ENCODE peak calls at places on chromosomes 5 and 9, in seven cellular contexts. One of them, this sample, is unnamed.

GRCh38 chr5:145484195-145484594 is 350.9 kb downstream of the PRELID2 start:
- DNase-seq in NCI-H187 treated with DMSO at 0.1 percent for 48 hours: no peak
- DNase-seq in CD8-positive, alpha-beta T cell: no peak
- DNase-seq in activated B cell treated with CpG ODN at 0.5 μM for 24 hours: no peak
- DNase-seq in WTC11: no peak
- DNase-seq in CD8-positive, alpha-beta memory T cell: no peak
- DNase-seq in activated CD4-positive, alpha-beta T cell treated with anti-CD3 and anti-CD28 coated beads for 48 hours: no peak
- DNase-seq in this sample: no peak

GRCh38 chr9:97176206-97176605 is 131.3 kb upstream of the CCDC180 start:
- DNase-seq in WTC11: no peak
- DNase-seq in CD8-positive, alpha-beta T cell: no peak
- DNase-seq in NCI-H187 treated with DMSO at 0.1 percent for 48 hours: no peak
- DNase-seq in activated CD4-positive, alpha-beta T cell treated with anti-CD3 and anti-CD28 coated beads for 48 hours: no peak
- DNase-seq in CD8-positive, alpha-beta memory T cell: no peak
- DNase-seq in activated B cell treated with CpG ODN at 0.5 μM for 24 hours: no peak
- DNase-seq in this sample: no peak

GRCh38 chr5:103867857-103868598 is 305.4 kb upstream of the NUDT12 start:
- DNase-seq in activated CD4-positive, alpha-beta T cell treated with anti-CD3 and anti-CD28 coated beads for 48 hours: no peak
- DNase-seq in activated B cell treated with CpG ODN at 0.5 μM for 24 hours: no peak
- DNase-seq in CD8-positive, alpha-beta T cell: no peak
- DNase-seq in WTC11: no peak
- DNase-seq in CD8-positive, alpha-beta memory T cell: no peak
- DNase-seq in NCI-H187 treated with DMSO at 0.1 percent for 48 hours: no peak
- DNase-seq in this sample: no peak

GRCh38 chr9:127634021-127634420 is 21.9 kb downstream of the STXBP1 start:
- DNase-seq in CD8-positive, alpha-beta memory T cell: no peak
- DNase-seq in CD8-positive, alpha-beta T cell: no peak
- DNase-seq in activated B cell treated with CpG ODN at 0.5 μM for 24 hours: no peak
- DNase-seq in WTC11: no peak
- DNase-seq in NCI-H187 treated with DMSO at 0.1 percent for 48 hours: no peak
- DNase-seq in activated CD4-positive, alpha-beta T cell treated with anti-CD3 and anti-CD28 coated beads for 48 hours: no peak
- DNase-seq in this sample: no peak

GRCh38 chr5:118447350-118447749 is 541.0 kb downstream of the DTWD2 start:
- DNase-seq in CD8-positive, alpha-beta memory T cell: no peak
- DNase-seq in NCI-H187 treated with DMSO at 0.1 percent for 48 hours: no peak
- DNase-seq in CD8-positive, alpha-beta T cell: no peak
- DNase-seq in activated CD4-positive, alpha-beta T cell treated with anti-CD3 and anti-CD28 coated beads for 48 hours: no peak
- DNase-seq in activated B cell treated with CpG ODN at 0.5 μM for 24 hours: no peak
- DNase-seq in WTC11: no peak
- DNase-seq in this sample: no peak

GRCh38 chr5:89255845-89256463 is 373.0 kb upstream of the MEF2C start:
- DNase-seq in WTC11: no peak
- DNase-seq in activated CD4-positive, alpha-beta T cell treated with anti-CD3 and anti-CD28 coated beads for 48 hours: no peak
- DNase-seq in NCI-H187 treated with DMSO at 0.1 percent for 48 hours: no peak
- DNase-seq in activated B cell treated with CpG ODN at 0.5 μM for 24 hours: no peak
- DNase-seq in CD8-positive, alpha-beta memory T cell: no peak
- DNase-seq in CD8-positive, alpha-beta T cell: no peak
- DNase-seq in this sample: no peak

GRCh38 chr5:175325681-175326080 is 118.3 kb downstream of the DRD1 start:
- DNase-seq in activated B cell treated with CpG ODN at 0.5 μM for 24 hours: no peak
- DNase-seq in activated CD4-positive, alpha-beta T cell treated with anti-CD3 and anti-CD28 coated beads for 48 hours: no peak
- DNase-seq in WTC11: no peak
- DNase-seq in CD8-positive, alpha-beta T cell: no peak
- DNase-seq in NCI-H187 treated with DMSO at 0.1 percent for 48 hours: peak
- DNase-seq in CD8-positive, alpha-beta memory T cell: no peak
- DNase-seq in this sample: no peak

GRCh38 chr9:3699868-3700267 is 174.1 kb upstream of the RFX3 start:
- DNase-seq in activated B cell treated with CpG ODN at 0.5 μM for 24 hours: no peak
- DNase-seq in CD8-positive, alpha-beta memory T cell: no peak
- DNase-seq in CD8-positive, alpha-beta T cell: no peak
- DNase-seq in NCI-H187 treated with DMSO at 0.1 percent for 48 hours: no peak
- DNase-seq in WTC11: no peak
- DNase-seq in activated CD4-positive, alpha-beta T cell treated with anti-CD3 and anti-CD28 coated beads for 48 hours: no peak
- DNase-seq in this sample: no peak

GRCh38 chr9:94921072-94921471 is 194.6 kb downstream of the AOPEP start:
- DNase-seq in CD8-positive, alpha-beta memory T cell: no peak
- DNase-seq in activated B cell treated with CpG ODN at 0.5 μM for 24 hours: no peak
- DNase-seq in activated CD4-positive, alpha-beta T cell treated with anti-CD3 and anti-CD28 coated beads for 48 hours: no peak
- DNase-seq in CD8-positive, alpha-beta T cell: no peak
- DNase-seq in NCI-H187 treated with DMSO at 0.1 percent for 48 hours: no peak
- DNase-seq in WTC11: no peak
- DNase-seq in this sample: no peak

GRCh38 chr5:149656576-149657182 is 73.4 kb upstream of the PPARGC1B start:
- DNase-seq in NCI-H187 treated with DMSO at 0.1 percent for 48 hours: peak
- DNase-seq in CD8-positive, alpha-beta memory T cell: no peak
- DNase-seq in WTC11: peak
- DNase-seq in activated CD4-positive, alpha-beta T cell treated with anti-CD3 and anti-CD28 coated beads for 48 hours: peak
- DNase-seq in activated B cell treated with CpG ODN at 0.5 μM for 24 hours: no peak
- DNase-seq in CD8-positive, alpha-beta T cell: no peak
- DNase-seq in this sample: peak

GRCh38 chr9:129430940-129431693 is 189.8 kb downstream of the C9orf50 start:
- DNase-seq in CD8-positive, alpha-beta T cell: no peak
- DNase-seq in activated CD4-positive, alpha-beta T cell treated with anti-CD3 and anti-CD28 coated beads for 48 hours: no peak
- DNase-seq in CD8-positive, alpha-beta memory T cell: no peak
- DNase-seq in NCI-H187 treated with DMSO at 0.1 percent for 48 hours: no peak
- DNase-seq in activated B cell treated with CpG ODN at 0.5 μM for 24 hours: no peak
- DNase-seq in WTC11: no peak
- DNase-seq in this sample: no peak

GRCh38 chr9:22170162-22170932 is 161.2 kb upstream of the CDKN2B start:
- DNase-seq in NCI-H187 treated with DMSO at 0.1 percent for 48 hours: no peak
- DNase-seq in CD8-positive, alpha-beta memory T cell: no peak
- DNase-seq in activated CD4-positive, alpha-beta T cell treated with anti-CD3 and anti-CD28 coated beads for 48 hours: no peak
- DNase-seq in WTC11: no peak
- DNase-seq in CD8-positive, alpha-beta T cell: no peak
- DNase-seq in activated B cell treated with CpG ODN at 0.5 μM for 24 hours: no peak
- DNase-seq in this sample: no peak

GRCh38 chr9:19409406-19410194 is 791 bp downstream of the ACER2 start:
- DNase-seq in CD8-positive, alpha-beta memory T cell: no peak
- DNase-seq in WTC11: peak
- DNase-seq in activated B cell treated with CpG ODN at 0.5 μM for 24 hours: no peak
- DNase-seq in NCI-H187 treated with DMSO at 0.1 percent for 48 hours: no peak
- DNase-seq in activated CD4-positive, alpha-beta T cell treated with anti-CD3 and anti-CD28 coated beads for 48 hours: peak
- DNase-seq in CD8-positive, alpha-beta T cell: no peak
- DNase-seq in this sample: no peak

GRCh38 chr5:172565455-172565854 is 75.6 kb upstream of the NEURL1B start:
- DNase-seq in activated B cell treated with CpG ODN at 0.5 μM for 24 hours: no peak
- DNase-seq in WTC11: no peak
- DNase-seq in NCI-H187 treated with DMSO at 0.1 percent for 48 hours: no peak
- DNase-seq in activated CD4-positive, alpha-beta T cell treated with anti-CD3 and anti-CD28 coated beads for 48 hours: no peak
- DNase-seq in CD8-positive, alpha-beta memory T cell: no peak
- DNase-seq in CD8-positive, alpha-beta T cell: no peak
- DNase-seq in this sample: no peak

GRCh38 chr5:19002111-19002510 is 985.9 kb downstream of the CDH18 start:
- DNase-seq in CD8-positive, alpha-beta memory T cell: no peak
- DNase-seq in activated B cell treated with CpG ODN at 0.5 μM for 24 hours: no peak
- DNase-seq in NCI-H187 treated with DMSO at 0.1 percent for 48 hours: no peak
- DNase-seq in WTC11: no peak
- DNase-seq in activated CD4-positive, alpha-beta T cell treated with anti-CD3 and anti-CD28 coated beads for 48 hours: no peak
- DNase-seq in CD8-positive, alpha-beta T cell: no peak
- DNase-seq in this sample: no peak

GRCh38 chr9:114027159-114027895 is 50.8 kb downstream of the AMBP start:
- DNase-seq in WTC11: no peak
- DNase-seq in NCI-H187 treated with DMSO at 0.1 percent for 48 hours: no peak
- DNase-seq in CD8-positive, alpha-beta memory T cell: no peak
- DNase-seq in CD8-positive, alpha-beta T cell: peak
- DNase-seq in activated CD4-positive, alpha-beta T cell treated with anti-CD3 and anti-CD28 coated beads for 48 hours: no peak
- DNase-seq in activated B cell treated with CpG ODN at 0.5 μM for 24 hours: no peak
- DNase-seq in this sample: no peak

GRCh38 chr5:150261231-150261630 is 28.3 kb downstream of the CAMK2A start:
- DNase-seq in activated CD4-positive, alpha-beta T cell treated with anti-CD3 and anti-CD28 coated beads for 48 hours: no peak
- DNase-seq in CD8-positive, alpha-beta memory T cell: no peak
- DNase-seq in NCI-H187 treated with DMSO at 0.1 percent for 48 hours: no peak
- DNase-seq in CD8-positive, alpha-beta T cell: no peak
- DNase-seq in activated B cell treated with CpG ODN at 0.5 μM for 24 hours: no peak
- DNase-seq in WTC11: no peak
- DNase-seq in this sample: no peak

GRCh38 chr5:96714951-96715451 is 52.8 kb downstream of the CAST start:
- DNase-seq in WTC11: no peak
- DNase-seq in NCI-H187 treated with DMSO at 0.1 percent for 48 hours: no peak
- DNase-seq in activated B cell treated with CpG ODN at 0.5 μM for 24 hours: no peak
- DNase-seq in CD8-positive, alpha-beta T cell: no peak
- DNase-seq in activated CD4-positive, alpha-beta T cell treated with anti-CD3 and anti-CD28 coated beads for 48 hours: peak
- DNase-seq in CD8-positive, alpha-beta memory T cell: peak
- DNase-seq in this sample: no peak

GRCh38 chr9:99050292-99050911 is 54.5 kb upstream of the TGFBR1 start:
- DNase-seq in CD8-positive, alpha-beta memory T cell: no peak
- DNase-seq in activated B cell treated with CpG ODN at 0.5 μM for 24 hours: no peak
- DNase-seq in activated CD4-positive, alpha-beta T cell treated with anti-CD3 and anti-CD28 coated beads for 48 hours: no peak
- DNase-seq in NCI-H187 treated with DMSO at 0.1 percent for 48 hours: no peak
- DNase-seq in CD8-positive, alpha-beta T cell: no peak
- DNase-seq in WTC11: no peak
- DNase-seq in this sample: no peak

GRCh38 chr9:137161558-137162483 is 8.0 kb downstream of the LRRC26 start:
- DNase-seq in WTC11: peak
- DNase-seq in CD8-positive, alpha-beta memory T cell: no peak
- DNase-seq in activated CD4-positive, alpha-beta T cell treated with anti-CD3 and anti-CD28 coated beads for 48 hours: no peak
- DNase-seq in NCI-H187 treated with DMSO at 0.1 percent for 48 hours: no peak
- DNase-seq in activated B cell treated with CpG ODN at 0.5 μM for 24 hours: no peak
- DNase-seq in CD8-positive, alpha-beta T cell: no peak
- DNase-seq in this sample: no peak

GRCh38 chr5:125189451-125190051 is 443.1 kb upstream of the ZNF608 start:
- DNase-seq in activated CD4-positive, alpha-beta T cell treated with anti-CD3 and anti-CD28 coated beads for 48 hours: no peak
- DNase-seq in activated B cell treated with CpG ODN at 0.5 μM for 24 hours: no peak
- DNase-seq in CD8-positive, alpha-beta T cell: no peak
- DNase-seq in WTC11: no peak
- DNase-seq in CD8-positive, alpha-beta memory T cell: no peak
- DNase-seq in NCI-H187 treated with DMSO at 0.1 percent for 48 hours: no peak
- DNase-seq in this sample: no peak

GRCh38 chr5:57804007-57804444 is 321.4 kb upstream of the ACTBL2 start:
- DNase-seq in activated CD4-positive, alpha-beta T cell treated with anti-CD3 and anti-CD28 coated beads for 48 hours: no peak
- DNase-seq in CD8-positive, alpha-beta T cell: no peak
- DNase-seq in CD8-positive, alpha-beta memory T cell: no peak
- DNase-seq in WTC11: no peak
- DNase-seq in NCI-H187 treated with DMSO at 0.1 percent for 48 hours: no peak
- DNase-seq in activated B cell treated with CpG ODN at 0.5 μM for 24 hours: no peak
- DNase-seq in this sample: no peak

GRCh38 chr9:33129886-33130284 is 37.3 kb downstream of the B4GALT1 start:
- DNase-seq in CD8-positive, alpha-beta T cell: no peak
- DNase-seq in activated B cell treated with CpG ODN at 0.5 μM for 24 hours: peak
- DNase-seq in CD8-positive, alpha-beta memory T cell: no peak
- DNase-seq in WTC11: no peak
- DNase-seq in NCI-H187 treated with DMSO at 0.1 percent for 48 hours: no peak
- DNase-seq in activated CD4-positive, alpha-beta T cell treated with anti-CD3 and anti-CD28 coated beads for 48 hours: no peak
- DNase-seq in this sample: no peak

GRCh38 chr9:107639426-107639825 is 149.9 kb upstream of the KLF4 start:
- DNase-seq in CD8-positive, alpha-beta memory T cell: no peak
- DNase-seq in activated B cell treated with CpG ODN at 0.5 μM for 24 hours: no peak
- DNase-seq in NCI-H187 treated with DMSO at 0.1 percent for 48 hours: peak
- DNase-seq in activated CD4-positive, alpha-beta T cell treated with anti-CD3 and anti-CD28 coated beads for 48 hours: no peak
- DNase-seq in CD8-positive, alpha-beta T cell: no peak
- DNase-seq in WTC11: no peak
- DNase-seq in this sample: no peak

GRCh38 chr9:33172256-33172678 is 5.1 kb upstream of the B4GALT1 start:
- DNase-seq in CD8-positive, alpha-beta T cell: no peak
- DNase-seq in WTC11: no peak
- DNase-seq in NCI-H187 treated with DMSO at 0.1 percent for 48 hours: no peak
- DNase-seq in activated CD4-positive, alpha-beta T cell treated with anti-CD3 and anti-CD28 coated beads for 48 hours: no peak
- DNase-seq in activated B cell treated with CpG ODN at 0.5 μM for 24 hours: no peak
- DNase-seq in CD8-positive, alpha-beta memory T cell: no peak
- DNase-seq in this sample: no peak

GRCh38 chr9:9112001-9112725 is 1312.6 kb upstream of the DMAC1 start:
- DNase-seq in CD8-positive, alpha-beta memory T cell: no peak
- DNase-seq in CD8-positive, alpha-beta T cell: no peak
- DNase-seq in activated B cell treated with CpG ODN at 0.5 μM for 24 hours: no peak
- DNase-seq in activated CD4-positive, alpha-beta T cell treated with anti-CD3 and anti-CD28 coated beads for 48 hours: no peak
- DNase-seq in NCI-H187 treated with DMSO at 0.1 percent for 48 hours: no peak
- DNase-seq in WTC11: no peak
- DNase-seq in this sample: no peak

GRCh38 chr9:19553441-19553840 is 144.6 kb downstream of the ACER2 start:
- DNase-seq in NCI-H187 treated with DMSO at 0.1 percent for 48 hours: no peak
- DNase-seq in CD8-positive, alpha-beta memory T cell: no peak
- DNase-seq in activated CD4-positive, alpha-beta T cell treated with anti-CD3 and anti-CD28 coated beads for 48 hours: no peak
- DNase-seq in WTC11: no peak
- DNase-seq in activated B cell treated with CpG ODN at 0.5 μM for 24 hours: no peak
- DNase-seq in CD8-positive, alpha-beta T cell: no peak
- DNase-seq in this sample: no peak

GRCh38 chr9:133148351-133149129 is 15.2 kb downstream of the GBGT1 start:
- DNase-seq in activated B cell treated with CpG ODN at 0.5 μM for 24 hours: peak
- DNase-seq in activated CD4-positive, alpha-beta T cell treated with anti-CD3 and anti-CD28 coated beads for 48 hours: peak
- DNase-seq in WTC11: no peak
- DNase-seq in CD8-positive, alpha-beta memory T cell: peak
- DNase-seq in CD8-positive, alpha-beta T cell: peak
- DNase-seq in NCI-H187 treated with DMSO at 0.1 percent for 48 hours: no peak
- DNase-seq in this sample: no peak

GRCh38 chr9:137951597-137952490 is 74.3 kb downstream of the CACNA1B start:
- DNase-seq in activated B cell treated with CpG ODN at 0.5 μM for 24 hours: no peak
- DNase-seq in WTC11: no peak
- DNase-seq in activated CD4-positive, alpha-beta T cell treated with anti-CD3 and anti-CD28 coated beads for 48 hours: no peak
- DNase-seq in CD8-positive, alpha-beta T cell: no peak
- DNase-seq in NCI-H187 treated with DMSO at 0.1 percent for 48 hours: no peak
- DNase-seq in CD8-positive, alpha-beta memory T cell: no peak
- DNase-seq in this sample: no peak

GRCh38 chr5:151470440-151470839 is 23.0 kb downstream of the SLC36A1 start:
- DNase-seq in activated B cell treated with CpG ODN at 0.5 μM for 24 hours: no peak
- DNase-seq in NCI-H187 treated with DMSO at 0.1 percent for 48 hours: no peak
- DNase-seq in CD8-positive, alpha-beta memory T cell: no peak
- DNase-seq in WTC11: no peak
- DNase-seq in CD8-positive, alpha-beta T cell: no peak
- DNase-seq in activated CD4-positive, alpha-beta T cell treated with anti-CD3 and anti-CD28 coated beads for 48 hours: no peak
- DNase-seq in this sample: no peak

GRCh38 chr9:110383491-110383890 is 45.8 kb upstream of the TXNDC8 start:
- DNase-seq in activated B cell treated with CpG ODN at 0.5 μM for 24 hours: no peak
- DNase-seq in WTC11: no peak
- DNase-seq in CD8-positive, alpha-beta T cell: no peak
- DNase-seq in CD8-positive, alpha-beta memory T cell: no peak
- DNase-seq in activated CD4-positive, alpha-beta T cell treated with anti-CD3 and anti-CD28 coated beads for 48 hours: no peak
- DNase-seq in NCI-H187 treated with DMSO at 0.1 percent for 48 hours: no peak
- DNase-seq in this sample: no peak

GRCh38 chr9:135976531-135976930 is 15.4 kb upstream of the UBAC1 start:
- DNase-seq in activated CD4-positive, alpha-beta T cell treated with anti-CD3 and anti-CD28 coated beads for 48 hours: no peak
- DNase-seq in CD8-positive, alpha-beta T cell: no peak
- DNase-seq in activated B cell treated with CpG ODN at 0.5 μM for 24 hours: no peak
- DNase-seq in WTC11: no peak
- DNase-seq in NCI-H187 treated with DMSO at 0.1 percent for 48 hours: no peak
- DNase-seq in CD8-positive, alpha-beta memory T cell: no peak
- DNase-seq in this sample: no peak

GRCh38 chr5:961711-962240 is 46.8 kb upstream of the NKD2 start:
- DNase-seq in CD8-positive, alpha-beta memory T cell: no peak
- DNase-seq in WTC11: no peak
- DNase-seq in CD8-positive, alpha-beta T cell: no peak
- DNase-seq in activated CD4-positive, alpha-beta T cell treated with anti-CD3 and anti-CD28 coated beads for 48 hours: no peak
- DNase-seq in activated B cell treated with CpG ODN at 0.5 μM for 24 hours: no peak
- DNase-seq in NCI-H187 treated with DMSO at 0.1 percent for 48 hours: no peak
- DNase-seq in this sample: no peak

GRCh38 chr5:88724201-88724600 is 158.8 kb downstream of the MEF2C start:
- DNase-seq in activated CD4-positive, alpha-beta T cell treated with anti-CD3 and anti-CD28 coated beads for 48 hours: no peak
- DNase-seq in WTC11: no peak
- DNase-seq in CD8-positive, alpha-beta T cell: no peak
- DNase-seq in activated B cell treated with CpG ODN at 0.5 μM for 24 hours: no peak
- DNase-seq in CD8-positive, alpha-beta memory T cell: no peak
- DNase-seq in NCI-H187 treated with DMSO at 0.1 percent for 48 hours: no peak
- DNase-seq in this sample: no peak

GRCh38 chr5:176985516-176985915 is 21.1 kb downstream of the UIMC1 start:
- DNase-seq in NCI-H187 treated with DMSO at 0.1 percent for 48 hours: no peak
- DNase-seq in CD8-positive, alpha-beta T cell: peak
- DNase-seq in CD8-positive, alpha-beta memory T cell: no peak
- DNase-seq in activated CD4-positive, alpha-beta T cell treated with anti-CD3 and anti-CD28 coated beads for 48 hours: no peak
- DNase-seq in activated B cell treated with CpG ODN at 0.5 μM for 24 hours: peak
- DNase-seq in WTC11: no peak
- DNase-seq in this sample: no peak

GRCh38 chr5:177355868-177356168 is 1.9 kb upstream of the RGS14 start:
- DNase-seq in CD8-positive, alpha-beta memory T cell: no peak
- DNase-seq in activated B cell treated with CpG ODN at 0.5 μM for 24 hours: no peak
- DNase-seq in activated CD4-positive, alpha-beta T cell treated with anti-CD3 and anti-CD28 coated beads for 48 hours: no peak
- DNase-seq in WTC11: no peak
- DNase-seq in NCI-H187 treated with DMSO at 0.1 percent for 48 hours: no peak
- DNase-seq in CD8-positive, alpha-beta T cell: no peak
- DNase-seq in this sample: no peak

GRCh38 chr9:27460225-27461023 is 63.7 kb upstream of the IFNK start:
- DNase-seq in activated B cell treated with CpG ODN at 0.5 μM for 24 hours: no peak
- DNase-seq in activated CD4-positive, alpha-beta T cell treated with anti-CD3 and anti-CD28 coated beads for 48 hours: no peak
- DNase-seq in CD8-positive, alpha-beta T cell: no peak
- DNase-seq in CD8-positive, alpha-beta memory T cell: no peak
- DNase-seq in WTC11: no peak
- DNase-seq in NCI-H187 treated with DMSO at 0.1 percent for 48 hours: no peak
- DNase-seq in this sample: no peak

GRCh38 chr5:138843789-138844461 is 31.2 kb downstream of the LRRTM2 start:
- DNase-seq in NCI-H187 treated with DMSO at 0.1 percent for 48 hours: no peak
- DNase-seq in CD8-positive, alpha-beta T cell: no peak
- DNase-seq in CD8-positive, alpha-beta memory T cell: no peak
- DNase-seq in WTC11: no peak
- DNase-seq in activated B cell treated with CpG ODN at 0.5 μM for 24 hours: no peak
- DNase-seq in activated CD4-positive, alpha-beta T cell treated with anti-CD3 and anti-CD28 coated beads for 48 hours: no peak
- DNase-seq in this sample: no peak

This sample was measured in NCI-H2107.